ENCODE peak calls at places on chromosomes 13 and 19, in four cellular contexts. W, E, Y and B are unnamed samples.

GRCh38 chr13:94722596-94722995 is 10.3 kb upstream of the SOX21 start:
- DNase-seq in W (no peak), E (no peak), Y (no peak), B (peak)

GRCh38 chr19:41804327-41804726 is 7.9 kb downstream of the CEACAM3 start:
- DNase-seq in W (no peak), E (no peak), Y (no peak), B (no peak)

GRCh38 chr13:30088312-30088855 is 219.0 kb downstream of the KATNAL1 start:
- DNase-seq in W (no peak), E (no peak), Y (no peak), B (peak)

GRCh38 chr19:41872775-41873647 is 4.1 kb upstream of the CD79A start:
- DNase-seq in W (peak), E (no peak), Y (peak), B (no peak)

GRCh38 chr13:113785051-113786010 is 26.3 kb downstream of the TMEM255B start:
- DNase-seq in W (no peak), E (no peak), Y (peak), B (no peak)

GRCh38 chr19:50639121-50640112 is at the start of gene SYT3:
- DNase-seq in W (peak), E (no peak), Y (peak), B (no peak)

GRCh38 chr13:33402975-33403374 is 117.4 kb upstream of the STARD13 start:
- DNase-seq in W (no peak), E (no peak), Y (no peak), B (no peak)

GRCh38 chr19:13795595-13796300 is 505 bp downstream of the ZSWIM4 start:
- DNase-seq in W (no peak), E (no peak), Y (no peak), B (no peak)

GRCh38 chr19:17703823-17704463 is 15.3 kb upstream of the MAP1S start:
- DNase-seq in W (no peak), E (peak), Y (peak), B (no peak)

GRCh38 chr19:45037393-45038169 is 1.3 kb upstream of the CLASRP start:
- DNase-seq in W (no peak), E (no peak), Y (no peak), B (no peak)

GRCh38 chr13:99432637-99433542 is 68.4 kb upstream of the TM9SF2 start:
- DNase-seq in W (no peak), E (peak), Y (peak), B (no peak)
- TF ChIP-seq CTCF in W (no peak), E (no peak), Y (no peak), B (no peak)

GRCh38 chr13:31166591-31166990 is 4.9 kb upstream of the HSPH1 start:
- DNase-seq in W (no peak), E (no peak), Y (no peak), B (no peak)

GRCh38 chr13:31160857-31161582 is 684 bp downstream of the HSPH1 start:
- DNase-seq in W (peak), E (peak), Y (peak), B (peak)

GRCh38 chr13:31159306-31159705 is 2.4 kb downstream of the HSPH1 start:
- DNase-seq in W (no peak), E (no peak), Y (no peak), B (no peak)

GRCh38 chr13:31162151-31163008 is 676 bp upstream of the HSPH1 start:
- DNase-seq in W (peak), E (peak), Y (peak), B (peak)

GRCh38 chr13:31161583-31162150 is at the start of gene HSPH1:
- DNase-seq in W (peak), E (peak), Y (peak), B (peak)
- TF ChIP-seq CTCF in W (no peak), E (peak), Y (no peak), B (no peak)

GRCh38 chr19:10227215-10227971 is 3.7 kb downstream of the S1PR2 start:
- DNase-seq in W (no peak), E (peak), Y (peak), B (no peak)
- TF ChIP-seq CTCF in W (peak), E (peak), Y (no peak), B (no peak)

DNA sequence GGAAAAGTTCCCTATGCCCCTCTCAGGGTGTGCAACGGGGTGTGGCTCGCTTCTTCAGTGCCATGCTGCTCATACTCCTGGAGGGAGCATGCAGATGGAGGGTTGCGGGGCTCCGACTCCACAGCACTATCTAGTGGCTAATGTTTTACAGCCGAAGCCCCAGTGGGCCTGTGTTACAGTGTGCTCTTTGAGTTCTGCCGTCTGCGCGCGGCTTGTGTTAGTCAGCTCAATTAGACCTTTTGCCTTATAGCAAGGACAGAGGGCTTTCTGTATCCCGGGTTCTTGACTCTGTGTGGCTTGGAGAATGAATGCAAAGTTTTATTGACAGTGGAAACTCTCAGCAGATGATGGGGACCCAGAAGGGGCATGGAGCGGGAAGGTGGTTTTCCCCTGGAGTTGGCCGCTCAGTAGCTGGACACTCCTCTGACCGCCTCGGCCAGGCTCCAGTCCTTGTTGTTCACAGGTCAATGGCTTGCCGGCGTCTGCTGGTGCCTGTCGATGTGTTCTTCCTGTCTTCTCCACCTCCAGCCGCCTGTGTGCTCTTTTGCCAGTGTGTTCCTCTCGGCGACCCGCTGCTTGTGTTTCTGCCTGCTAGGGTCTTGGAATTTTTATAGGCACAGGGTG is 383.4 kb downstream of the LMO7 start:
- DNase-seq in W (no peak), E (no peak), Y (no peak), B (no peak)
- TF ChIP-seq CTCF in W (no peak), E (peak), Y (peak), B (peak)

DNA sequence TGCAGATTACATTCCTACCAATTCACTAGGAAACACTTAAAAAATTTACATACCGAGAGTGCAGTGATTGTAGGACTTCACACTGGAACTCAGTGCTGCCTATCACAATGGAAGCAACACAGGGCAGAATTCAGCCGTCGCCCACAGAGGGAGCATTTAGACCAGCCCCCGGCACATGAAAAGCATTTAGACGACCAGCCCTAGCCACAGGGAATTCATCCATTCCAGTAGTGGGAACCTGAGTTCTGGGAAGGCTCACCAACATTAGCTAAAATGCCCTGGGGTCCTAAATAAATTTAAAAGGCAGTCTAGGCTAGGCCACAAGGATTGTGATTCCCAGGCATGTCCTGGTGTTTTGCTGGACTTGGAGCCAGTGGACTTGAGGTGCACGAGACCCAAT is 155.2 kb downstream of the LIG4 start:
- DNase-seq in W (no peak), E (no peak), Y (no peak), B (no peak)
- TF ChIP-seq CTCF in W (no peak), E (no peak), Y (no peak), B (no peak)

GRCh38 chr19:52397310-52398090 is at the start of gene ZNF528:
- DNase-seq in W (no peak), E (peak), Y (peak), B (no peak)

GRCh38 chr19:52398091-52398461 is 427 bp downstream of the ZNF528 start:
- DNase-seq in W (no peak), E (no peak), Y (peak), B (no peak)
- TF ChIP-seq CTCF in W (no peak), E (no peak), Y (peak), B (no peak)